ENCODE peak calls at places on chromosome 18, in ten cellular contexts. One of them, this sample, is unnamed.

GRCh38 chr18:47968006-47968676 is 37.7 kb upstream of the SMAD2 start:
- DNase-seq in adrenal gland: no peak
- DNase-seq in heart left ventricle: no peak
- DNase-seq in mammary epithelial cell: no peak
- DNase-seq in transverse colon: no peak
- DNase-seq in lower lobe of right lung: no peak
- DNase-seq in GM12878: no peak
- DNase-seq in PC-3: no peak
- DNase-seq in tibial nerve: no peak
- DNase-seq in neural progenitor cell: peak; percentile 93
- DNase-seq in this sample: no peak

GRCh38 chr18:80245781-80246655 is 1.3 kb downstream of the PARD6G start:
- DNase-seq in adrenal gland: no peak
- DNase-seq in heart left ventricle: no peak
- DNase-seq in mammary epithelial cell: peak; percentile 70
- DNase-seq in transverse colon: no peak
- DNase-seq in lower lobe of right lung: no peak
- DNase-seq in GM12878: no peak
- DNase-seq in PC-3: no peak
- DNase-seq in tibial nerve: no peak
- DNase-seq in neural progenitor cell: peak; percentile 79
- DNase-seq in this sample: no peak

GRCh38 chr18:25351773-25352628 is at the start of gene ZNF521:
- DNase-seq in adrenal gland: peak; percentile 88
- DNase-seq in heart left ventricle: peak; percentile 90
- DNase-seq in mammary epithelial cell: peak; percentile 66
- DNase-seq in transverse colon: peak; percentile 78
- DNase-seq in lower lobe of right lung: peak; percentile 79
- DNase-seq in GM12878: no peak
- DNase-seq in PC-3: peak; percentile 51
- DNase-seq in tibial nerve: peak; percentile 86
- DNase-seq in neural progenitor cell: peak; percentile 96
- DNase-seq in this sample: peak; percentile 88

GRCh38 chr18:79855147-79855910 is 57.6 kb downstream of the KCNG2 start:
- DNase-seq in adrenal gland: no peak
- DNase-seq in heart left ventricle: no peak
- DNase-seq in mammary epithelial cell: no peak
- DNase-seq in transverse colon: no peak
- DNase-seq in lower lobe of right lung: no peak
- DNase-seq in GM12878: peak; percentile 52
- DNase-seq in PC-3: no peak
- DNase-seq in tibial nerve: no peak
- DNase-seq in neural progenitor cell: no peak
- DNase-seq in this sample: peak; percentile 52

GRCh38 chr18:13799396-13799795 is 24.6 kb upstream of the MC5R start:
- DNase-seq in adrenal gland: no peak
- DNase-seq in heart left ventricle: no peak
- DNase-seq in mammary epithelial cell: no peak
- DNase-seq in transverse colon: no peak
- DNase-seq in lower lobe of right lung: no peak
- DNase-seq in GM12878: no peak
- DNase-seq in PC-3: no peak
- DNase-seq in tibial nerve: no peak
- DNase-seq in neural progenitor cell: no peak
- DNase-seq in this sample: no peak

GRCh38 chr18:6747646-6748045 is 18.1 kb downstream of the ARHGAP28 start:
- DNase-seq in adrenal gland: no peak
- DNase-seq in heart left ventricle: no peak
- DNase-seq in mammary epithelial cell: peak; percentile 95
- DNase-seq in transverse colon: no peak
- DNase-seq in lower lobe of right lung: no peak
- DNase-seq in GM12878: no peak
- DNase-seq in PC-3: peak; percentile 95
- DNase-seq in tibial nerve: no peak
- DNase-seq in neural progenitor cell: no peak
- DNase-seq in this sample: no peak

GRCh38 chr18:8717011-8717770 is 11.8 kb downstream of the MTCL1 start:
- DNase-seq in adrenal gland: no peak
- DNase-seq in heart left ventricle: no peak
- DNase-seq in mammary epithelial cell: no peak
- DNase-seq in transverse colon: no peak
- DNase-seq in lower lobe of right lung: no peak
- DNase-seq in GM12878: no peak
- DNase-seq in PC-3: no peak
- DNase-seq in tibial nerve: no peak
- DNase-seq in neural progenitor cell: peak; percentile 77
- DNase-seq in this sample: no peak

GRCh38 chr18:35019929-35020328 is 21.3 kb upstream of the MAPRE2 start:
- DNase-seq in adrenal gland: no peak
- DNase-seq in heart left ventricle: no peak
- DNase-seq in mammary epithelial cell: no peak
- DNase-seq in transverse colon: no peak
- DNase-seq in lower lobe of right lung: no peak
- DNase-seq in GM12878: no peak
- DNase-seq in PC-3: no peak
- DNase-seq in tibial nerve: no peak
- DNase-seq in neural progenitor cell: no peak
- DNase-seq in this sample: no peak

GRCh38 chr18:9706081-9706935 is 1.8 kb upstream of the RAB31 start:
- DNase-seq in adrenal gland: no peak
- DNase-seq in heart left ventricle: no peak
- DNase-seq in mammary epithelial cell: no peak
- DNase-seq in transverse colon: no peak
- DNase-seq in lower lobe of right lung: no peak
- DNase-seq in GM12878: no peak
- DNase-seq in PC-3: no peak
- DNase-seq in tibial nerve: no peak
- DNase-seq in neural progenitor cell: no peak
- DNase-seq in this sample: no peak

GRCh38 chr18:21192308-21192624 is 49.8 kb upstream of the GREB1L start:
- DNase-seq in adrenal gland: no peak
- DNase-seq in heart left ventricle: no peak
- DNase-seq in mammary epithelial cell: no peak
- DNase-seq in transverse colon: no peak
- DNase-seq in lower lobe of right lung: no peak
- DNase-seq in GM12878: no peak
- DNase-seq in PC-3: no peak
- DNase-seq in tibial nerve: no peak
- DNase-seq in neural progenitor cell: no peak
- DNase-seq in this sample: no peak

GRCh38 chr18:36589857-36590543 is 238.8 kb downstream of the TPGS2 start:
- DNase-seq in adrenal gland: no peak
- DNase-seq in heart left ventricle: no peak
- DNase-seq in mammary epithelial cell: peak; percentile 77
- DNase-seq in transverse colon: no peak
- DNase-seq in lower lobe of right lung: no peak
- DNase-seq in GM12878: no peak
- DNase-seq in PC-3: no peak
- DNase-seq in tibial nerve: no peak
- DNase-seq in neural progenitor cell: no peak
- DNase-seq in this sample: no peak

GRCh38 chr18:38790303-38790702 is 1224.7 kb upstream of the CELF4 start:
- DNase-seq in adrenal gland: no peak
- DNase-seq in heart left ventricle: no peak
- DNase-seq in mammary epithelial cell: peak; percentile 21
- DNase-seq in transverse colon: no peak
- DNase-seq in lower lobe of right lung: no peak
- DNase-seq in GM12878: no peak
- DNase-seq in PC-3: peak; percentile 1
- DNase-seq in tibial nerve: no peak
- DNase-seq in neural progenitor cell: peak; percentile 34
- DNase-seq in this sample: no peak

GRCh38 chr18:39825485-39825884 is 2129.5 kb upstream of the PIK3C3 start:
- DNase-seq in adrenal gland: no peak
- DNase-seq in heart left ventricle: no peak
- DNase-seq in mammary epithelial cell: peak; percentile 32
- DNase-seq in transverse colon: no peak
- DNase-seq in lower lobe of right lung: no peak
- DNase-seq in GM12878: no peak
- DNase-seq in PC-3: no peak
- DNase-seq in tibial nerve: no peak
- DNase-seq in neural progenitor cell: no peak
- DNase-seq in this sample: no peak

GRCh38 chr18:73101977-73102376 is 234.2 kb upstream of the NETO1 start:
- DNase-seq in adrenal gland: no peak
- DNase-seq in heart left ventricle: no peak
- DNase-seq in mammary epithelial cell: no peak
- DNase-seq in transverse colon: no peak
- DNase-seq in lower lobe of right lung: no peak
- DNase-seq in GM12878: no peak
- DNase-seq in PC-3: peak; percentile 62
- DNase-seq in tibial nerve: no peak
- DNase-seq in neural progenitor cell: no peak
- DNase-seq in this sample: no peak

GRCh38 chr18:58044370-58045264 is 591 bp downstream of the NEDD4L start:
- DNase-seq in adrenal gland: peak; percentile 59
- DNase-seq in heart left ventricle: peak; percentile 74
- DNase-seq in mammary epithelial cell: peak; percentile 62
- DNase-seq in transverse colon: peak; percentile 55
- DNase-seq in lower lobe of right lung: peak; percentile 72
- DNase-seq in GM12878: no peak
- DNase-seq in PC-3: peak; percentile 35
- DNase-seq in tibial nerve: peak; percentile 18
- DNase-seq in neural progenitor cell: peak; percentile 70
- DNase-seq in this sample: peak; percentile 83

GRCh38 chr18:3119401-3120323 is 100.1 kb downstream of the MYOM1 start:
- DNase-seq in adrenal gland: no peak
- DNase-seq in heart left ventricle: no peak
- DNase-seq in mammary epithelial cell: peak; percentile 52
- DNase-seq in transverse colon: peak; percentile 26
- DNase-seq in lower lobe of right lung: peak; percentile 58
- DNase-seq in GM12878: no peak
- DNase-seq in PC-3: peak; percentile 84
- DNase-seq in tibial nerve: no peak
- DNase-seq in neural progenitor cell: peak; percentile 28
- DNase-seq in this sample: no peak
- H3K4me1 ChIP-seq in adrenal gland: peaks cover 5% of the 10 kb centered on the region
- H3K4me1 ChIP-seq in heart left ventricle: no peaks in the 10 kb centered on the region
- H3K4me1 ChIP-seq in mammary epithelial cell: no peaks in the 10 kb centered on the region
- H3K4me1 ChIP-seq in transverse colon: peaks cover 5% of the 10 kb centered on the region
- H3K4me1 ChIP-seq in lower lobe of right lung: peaks cover 3% of the 10 kb centered on the region
- H3K4me1 ChIP-seq in GM12878: no peaks in the 10 kb centered on the region
- H3K4me1 ChIP-seq in PC-3: peaks cover 50% of the 10 kb centered on the region
- H3K4me1 ChIP-seq in tibial nerve: no peaks in the 10 kb centered on the region
- H3K4me1 ChIP-seq in neural progenitor cell: peaks cover 11% of the 10 kb centered on the region
- H3K4me1 ChIP-seq in this sample: peaks cover 12% of the 10 kb centered on the region

GRCh38 chr18:75546964-75547363 is 119.5 kb upstream of the SMIM21 start:
- DNase-seq in adrenal gland: no peak
- DNase-seq in heart left ventricle: no peak
- DNase-seq in mammary epithelial cell: no peak
- DNase-seq in transverse colon: no peak
- DNase-seq in lower lobe of right lung: no peak
- DNase-seq in GM12878: no peak
- DNase-seq in PC-3: no peak
- DNase-seq in tibial nerve: no peak
- DNase-seq in neural progenitor cell: no peak
- DNase-seq in this sample: no peak
- TF ChIP-seq CTCF in adrenal gland: no peak
- TF ChIP-seq CTCF in heart left ventricle: no peak
- TF ChIP-seq CTCF in mammary epithelial cell: no peak
- TF ChIP-seq CTCF in transverse colon: no peak
- TF ChIP-seq CTCF in lower lobe of right lung: no peak
- TF ChIP-seq CTCF in GM12878: no peak
- TF ChIP-seq CTCF in PC-3: peak; percentile 37
- TF ChIP-seq CTCF in tibial nerve: no peak
- TF ChIP-seq CTCF in neural progenitor cell: no peak
- TF ChIP-seq CTCF in this sample: no peak

GRCh38 chr18:56001576-56001975 is 413.6 kb upstream of the TCF4 start:
- DNase-seq in adrenal gland: no peak
- DNase-seq in heart left ventricle: no peak
- DNase-seq in mammary epithelial cell: no peak
- DNase-seq in transverse colon: no peak
- DNase-seq in lower lobe of right lung: no peak
- DNase-seq in GM12878: no peak
- DNase-seq in PC-3: no peak
- DNase-seq in tibial nerve: no peak
- DNase-seq in neural progenitor cell: no peak
- DNase-seq in this sample: no peak

GRCh38 chr18:56000041-56000440 is 412.0 kb upstream of the TCF4 start:
- DNase-seq in adrenal gland: no peak
- DNase-seq in heart left ventricle: no peak
- DNase-seq in mammary epithelial cell: no peak
- DNase-seq in transverse colon: no peak
- DNase-seq in lower lobe of right lung: no peak
- DNase-seq in GM12878: no peak
- DNase-seq in PC-3: no peak
- DNase-seq in tibial nerve: no peak
- DNase-seq in neural progenitor cell: no peak
- DNase-seq in this sample: no peak

GRCh38 chr18:55999641-56000040 is 411.6 kb upstream of the TCF4 start:
- DNase-seq in adrenal gland: no peak
- DNase-seq in heart left ventricle: no peak
- DNase-seq in mammary epithelial cell: no peak
- DNase-seq in transverse colon: no peak
- DNase-seq in lower lobe of right lung: no peak
- DNase-seq in GM12878: no peak
- DNase-seq in PC-3: no peak
- DNase-seq in tibial nerve: no peak
- DNase-seq in neural progenitor cell: peak; percentile 49
- DNase-seq in this sample: no peak

GRCh38 chr18:56003651-56004050 is 415.7 kb upstream of the TCF4 start:
- DNase-seq in adrenal gland: no peak
- DNase-seq in heart left ventricle: no peak
- DNase-seq in mammary epithelial cell: no peak
- DNase-seq in transverse colon: no peak
- DNase-seq in lower lobe of right lung: no peak
- DNase-seq in GM12878: no peak
- DNase-seq in PC-3: no peak
- DNase-seq in tibial nerve: no peak
- DNase-seq in neural progenitor cell: peak; percentile 35
- DNase-seq in this sample: no peak

GRCh38 chr18:56003009-56003408 is 415.0 kb upstream of the TCF4 start:
- DNase-seq in adrenal gland: no peak
- DNase-seq in heart left ventricle: no peak
- DNase-seq in mammary epithelial cell: no peak
- DNase-seq in transverse colon: no peak
- DNase-seq in lower lobe of right lung: no peak
- DNase-seq in GM12878: no peak
- DNase-seq in PC-3: no peak
- DNase-seq in tibial nerve: no peak
- DNase-seq in neural progenitor cell: peak; percentile 83
- DNase-seq in this sample: no peak
- H3K9me3 ChIP-seq in adrenal gland: no peaks in the 10 kb centered on the region
- H3K9me3 ChIP-seq in heart left ventricle: no peaks in the 10 kb centered on the region
- H3K9me3 ChIP-seq in mammary epithelial cell: no peaks in the 10 kb centered on the region
- H3K9me3 ChIP-seq in transverse colon: no peaks in the 10 kb centered on the region
- H3K9me3 ChIP-seq in lower lobe of right lung: no peaks in the 10 kb centered on the region
- H3K9me3 ChIP-seq in GM12878: no peaks in the 10 kb centered on the region
- H3K9me3 ChIP-seq in PC-3: no peaks in the 10 kb centered on the region
- H3K9me3 ChIP-seq in tibial nerve: no peaks in the 10 kb centered on the region
- H3K9me3 ChIP-seq in neural progenitor cell: no peaks in the 10 kb centered on the region
- H3K9me3 ChIP-seq in this sample: no peaks in the 10 kb centered on the region

DNA sequence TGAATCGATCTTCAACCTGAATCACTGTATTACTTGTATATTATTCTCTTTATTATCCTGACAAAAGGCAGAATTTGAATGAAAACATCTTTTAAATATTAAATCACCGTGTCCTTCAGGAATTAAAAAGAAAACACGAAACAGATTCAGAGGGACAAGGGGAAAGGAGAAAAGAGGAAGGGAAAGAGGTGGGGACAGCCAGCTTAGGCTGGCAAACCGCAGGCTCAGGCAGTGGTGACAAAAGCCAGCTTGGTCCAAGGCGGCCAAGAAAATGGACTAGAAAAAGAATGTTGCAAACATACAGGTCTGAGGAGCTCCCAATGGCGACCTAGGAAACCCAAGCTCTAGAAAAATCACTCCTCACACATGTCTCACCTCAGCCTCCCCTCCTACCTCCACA is 6.8 kb downstream of the B4GALT6 start:
- DNase-seq in adrenal gland: no peak
- DNase-seq in heart left ventricle: no peak
- DNase-seq in mammary epithelial cell: no peak
- DNase-seq in transverse colon: no peak
- DNase-seq in lower lobe of right lung: no peak
- DNase-seq in GM12878: no peak
- DNase-seq in PC-3: no peak
- DNase-seq in tibial nerve: no peak
- DNase-seq in neural progenitor cell: no peak
- DNase-seq in this sample: no peak
- H3K4me1 ChIP-seq in adrenal gland: peaks cover 47% of the 10 kb centered on the region
- H3K4me1 ChIP-seq in heart left ventricle: no peaks in the 10 kb centered on the region
- H3K4me1 ChIP-seq in mammary epithelial cell: peaks cover 44% of the 10 kb centered on the region
- H3K4me1 ChIP-seq in transverse colon: peaks cover 11% of the 10 kb centered on the region
- H3K4me1 ChIP-seq in lower lobe of right lung: no peaks in the 10 kb centered on the region
- H3K4me1 ChIP-seq in GM12878: peaks cover 31% of the 10 kb centered on the region
- H3K4me1 ChIP-seq in PC-3: peaks cover 38% of the 10 kb centered on the region
- H3K4me1 ChIP-seq in tibial nerve: no peaks in the 10 kb centered on the region
- H3K4me1 ChIP-seq in neural progenitor cell: peaks cover 15% of the 10 kb centered on the region
- H3K4me1 ChIP-seq in this sample: no peaks in the 10 kb centered on the region

This sample was measured in upper lobe of right lung.